ENCODE peak calls at places on chromosomes 16 and 17, in nine cellular contexts. I is transverse colon; V is uterus; H is spleen; D is body of pancreas; W is testis; B is CD8-positive, alpha-beta memory T cell; E is adipocyte; R is small intestine. T is an unnamed sample.

GRCh38 chr17:249236-249993 is 68.0 kb upstream of the DOC2B start:
- DNase-seq in I (peak; percentile 1), E (no peak), H (peak; percentile 22), V (peak; percentile 6), R (no peak), D (peak; percentile 21), W (no peak), B (peak; percentile 25), T (peak; percentile 19)

GRCh38 chr16:66115373-66115772 is 251.1 kb upstream of the CDH5 start:
- DNase-seq in R (no peak), E (no peak), I (no peak), B (no peak), D (no peak), H (no peak), V (no peak), W (no peak), T (no peak)

GRCh38 chr17:36880506-36880905 is 56.8 kb upstream of the LHX1 start:
- DNase-seq in B (no peak), R (no peak), W (no peak), D (no peak), E (no peak), V (no peak), I (no peak), H (no peak), T (no peak)

GRCh38 chr16:70679653-70680494 is 6.0 kb downstream of the MTSS2 start:
- DNase-seq in E (no peak), B (peak; percentile 39), I (no peak), W (no peak), V (peak; percentile 53), D (no peak), H (peak; percentile 74), R (no peak), T (no peak)

GRCh38 chr16:68369697-68370096 is 58.9 kb downstream of the PRMT7 start:
- DNase-seq in D (no peak), H (peak; percentile 80), V (no peak), B (peak; percentile 51), R (no peak), W (no peak), E (no peak), I (peak; percentile 68), T (no peak)

GRCh38 chr17:47692895-47693666 is 880 bp upstream of the TBKBP1 start:
- DNase-seq in I (no peak), D (peak; percentile 51), E (peak; percentile 33), V (no peak), W (no peak), B (no peak), H (no peak), R (no peak), T (peak; percentile 46)

GRCh38 chr17:7266784-7267183 is 4.5 kb upstream of the CLDN7 start:
- DNase-seq in E (peak; percentile 37), W (no peak), I (no peak), B (no peak), R (no peak), H (no peak), D (no peak), V (no peak), T (no peak)

GRCh38 chr17:9465216-9465921 is 110.3 kb downstream of the STX8 start:
- DNase-seq in W (no peak), I (no peak), E (peak; percentile 53), B (no peak), H (no peak), D (no peak), V (no peak), R (peak; percentile 13), T (no peak)

GRCh38 chr16:67483731-67484525 is 581 bp upstream of the AGRP start:
- DNase-seq in B (no peak), I (no peak), V (no peak), W (peak; percentile 80), H (no peak), R (no peak), D (no peak), E (no peak), T (no peak)

GRCh38 chr17:48577946-48578615 is at the start of gene HOXB4:
- DNase-seq in E (no peak), V (peak; percentile 68), W (peak; percentile 77), R (peak; percentile 30), B (peak; percentile 85), I (peak; percentile 80), D (peak; percentile 50), H (peak; percentile 91), T (peak; percentile 87)

GRCh38 chr17:10295728-10296343 is 77.0 kb downstream of the MYH13 start:
- DNase-seq in I (peak; percentile 29), W (peak; percentile 61), D (peak; percentile 34), R (peak; percentile 51), B (no peak), H (no peak), V (peak; percentile 68), E (peak; percentile 78), T (peak; percentile 40)

GRCh38 chr17:41849251-41849990 is 11.8 kb downstream of the KLHL10 start:
- DNase-seq in W (no peak), D (no peak), R (no peak), H (no peak), I (no peak), V (no peak), B (no peak), E (no peak), T (no peak)
- H3K4me1 ChIP-seq in W (no peaks in the 10 kb centered on the region), D (no peaks in the 10 kb centered on the region), R (no peaks in the 10 kb centered on the region), H (no peaks in the 10 kb centered on the region), I (no peaks in the 10 kb centered on the region), V (no peaks in the 10 kb centered on the region), B (peaks cover 15% of the 10 kb centered on the region), E (peaks cover 20% of the 10 kb centered on the region), T (no peaks in the 10 kb centered on the region)

GRCh38 chr17:81391964-81392908 is 3.0 kb upstream of the BAHCC1 start:
- DNase-seq in I (peak; percentile 46), V (peak; percentile 81), H (no peak), W (peak; percentile 49), D (peak; percentile 65), R (no peak), B (no peak), E (peak; percentile 71), T (no peak)
- H3K27me3 ChIP-seq in I (peaks cover 13% of the 10 kb centered on the region), V (no peaks in the 10 kb centered on the region), H (no peaks in the 10 kb centered on the region), W (no peaks in the 10 kb centered on the region), D (no peaks in the 10 kb centered on the region), R (no peaks in the 10 kb centered on the region), B (peaks cover 69% of the 10 kb centered on the region), E (no peaks in the 10 kb centered on the region), T (no peaks in the 10 kb centered on the region)

GRCh38 chr17:40094874-40095273 is 5.5 kb downstream of the NR1D1 start:
- DNase-seq in W (no peak), I (no peak), D (no peak), H (no peak), R (no peak), B (no peak), V (peak; percentile 33), E (no peak), T (no peak)
- H3K4me1 ChIP-seq in W (peaks cover 61% of the 10 kb centered on the region), I (peaks cover 79% of the 10 kb centered on the region), D (peaks cover 61% of the 10 kb centered on the region), H (peaks cover 48% of the 10 kb centered on the region), R (peaks cover 12% of the 10 kb centered on the region), B (peaks cover 58% of the 10 kb centered on the region), V (peaks cover 56% of the 10 kb centered on the region), E (peaks cover 42% of the 10 kb centered on the region), T (peaks cover 22% of the 10 kb centered on the region)

DNA sequence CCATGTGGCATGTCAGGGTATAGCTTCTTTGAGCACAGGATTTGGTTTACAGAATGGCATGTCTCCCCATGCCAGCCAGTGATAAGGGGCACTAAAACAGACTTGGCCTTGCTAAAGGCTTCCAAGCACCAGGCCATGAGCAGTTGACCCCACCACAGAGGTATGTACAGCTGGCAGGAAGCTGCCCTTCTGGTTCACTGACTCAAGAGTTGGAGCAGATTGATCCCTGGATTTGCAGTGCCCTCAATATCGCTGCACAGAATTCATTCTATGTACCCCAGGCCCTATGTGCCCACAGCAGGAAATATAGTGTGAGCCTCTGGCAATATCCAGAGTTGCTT is 24.3 kb downstream of the HLF start:
- DNase-seq in E (no peak), I (no peak), D (no peak), W (no peak), V (no peak), R (no peak), B (no peak), H (no peak), T (no peak)
- H3K27me3 ChIP-seq in E (no peaks in the 10 kb centered on the region), I (no peaks in the 10 kb centered on the region), D (no peaks in the 10 kb centered on the region), W (no peaks in the 10 kb centered on the region), V (no peaks in the 10 kb centered on the region), R (no peaks in the 10 kb centered on the region), B (no peaks in the 10 kb centered on the region), H (no peaks in the 10 kb centered on the region), T (no peaks in the 10 kb centered on the region)

GRCh38 chr16:88458773-88459235 is 5.7 kb downstream of the ZFPM1 start:
- DNase-seq in D (no peak), B (no peak), E (no peak), V (no peak), H (no peak), R (no peak), I (no peak), W (no peak), T (no peak)

GRCh38 chr16:88462396-88462795 is 9.3 kb downstream of the ZFPM1 start:
- DNase-seq in V (no peak), H (no peak), B (no peak), I (no peak), E (no peak), D (no peak), R (peak; percentile 57), W (no peak), T (no peak)

GRCh38 chr16:88459366-88460055 is 6.4 kb downstream of the ZFPM1 start:
- DNase-seq in B (no peak), H (no peak), D (no peak), W (no peak), V (no peak), R (no peak), E (no peak), I (no peak), T (no peak)

GRCh38 chr16:88461291-88462269 is 8.5 kb downstream of the ZFPM1 start:
- DNase-seq in V (no peak), W (peak; percentile 68), H (no peak), B (no peak), D (peak; percentile 70), R (peak; percentile 77), E (no peak), I (no peak), T (no peak)

DNA sequence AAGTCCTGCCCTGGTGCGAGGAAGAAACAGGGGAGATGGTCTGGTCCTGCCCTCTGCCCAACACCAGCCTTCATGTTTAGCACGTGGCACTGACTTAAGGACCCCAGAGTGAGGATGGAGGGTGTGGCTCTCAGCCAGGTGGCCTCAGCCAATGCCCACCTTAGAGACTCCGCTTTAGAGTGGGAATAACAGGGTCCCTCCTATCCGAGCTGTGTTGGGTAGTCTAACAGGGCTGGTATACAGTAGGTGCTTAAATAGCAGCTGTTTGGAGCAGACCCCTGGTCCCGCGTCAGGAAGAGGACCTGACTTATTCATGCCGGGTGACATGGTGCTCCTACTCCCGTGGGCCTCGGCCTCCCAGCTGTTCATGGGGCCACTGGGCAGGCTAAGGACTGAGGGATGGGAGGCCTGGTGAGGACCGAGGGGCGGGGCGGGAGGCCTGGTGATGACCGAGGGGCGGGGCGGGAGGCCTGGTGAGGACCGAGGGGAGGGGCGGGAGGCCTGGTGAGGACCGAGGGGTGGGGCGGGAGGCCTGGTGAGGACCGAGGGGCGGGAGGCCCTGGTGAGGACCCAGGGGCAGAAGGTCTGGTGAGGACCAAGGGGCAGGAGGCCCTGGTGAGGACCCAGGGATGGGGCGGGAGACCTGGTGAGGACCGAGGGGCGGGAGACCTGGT is 7.6 kb downstream of the ZFPM1 start:
- DNase-seq in B (no peak), D (no peak), V (no peak), E (no peak), W (no peak), I (no peak), H (no peak), R (no peak), T (no peak)
- H3K4me1 ChIP-seq in B (peaks cover 83% of the 10 kb centered on the region), D (peaks cover 95% of the 10 kb centered on the region), V (peaks cover 9% of the 10 kb centered on the region), E (peaks cover 9% of the 10 kb centered on the region), W (peaks cover 46% of the 10 kb centered on the region), I (peaks cover 23% of the 10 kb centered on the region), H (peaks cover 73% of the 10 kb centered on the region), R (peaks cover 6% of the 10 kb centered on the region), T (peaks cover 63% of the 10 kb centered on the region)